ENCODE peak calls at places on chromosomes 13 and 19, in nine cellular contexts. G is heart left ventricle, L is neural progenitor cell, B is esophagus squamous epithelium, A is left ventricle myocardium inferior, O is astrocyte, H is tibial nerve, F is right atrium auricular region, N is GM12878. T is an unnamed sample.

GRCh38 chr13:70249332-70250064 is 141.2 kb upstream of the KLHL1 start:
- DNase-seq in G (no peak), L (peak), B (no peak), A (no peak), O (peak), H (no peak), F (no peak), N (no peak), T (no peak)

GRCh38 chr19:17555929-17556813 is 722 bp downstream of the COLGALT1 start:
- DNase-seq in G (peak), L (peak), B (no peak), A (peak), O (peak), H (no peak), F (peak), N (no peak), T (no peak)

GRCh38 chr13:26786651-26787295 is 26.2 kb upstream of the GPR12 start:
- DNase-seq in G (no peak), L (no peak), B (no peak), A (no peak), O (no peak), H (no peak), F (no peak), N (no peak), T (no peak)

GRCh38 chr13:36431204-36432105 is 840 bp upstream of the CCNA1 start:
- DNase-seq in G (no peak), L (peak), B (no peak), A (no peak), O (no peak), H (no peak), F (no peak), N (no peak), T (no peak)

GRCh38 chr19:50379602-50380001 is 3.3 kb downstream of the NR1H2 start:
- DNase-seq in G (peak), L (no peak), B (no peak), A (no peak), O (no peak), H (no peak), F (no peak), N (no peak), T (no peak)

GRCh38 chr13:98534821-98535220 is 42.1 kb downstream of the STK24 start:
- DNase-seq in G (no peak), L (no peak), B (no peak), A (no peak), O (no peak), H (no peak), F (no peak), N (no peak), T (no peak)

GRCh38 chr13:30796132-30796832 is 60.9 kb downstream of the ALOX5AP start:
- DNase-seq in G (no peak), L (no peak), B (no peak), A (no peak), O (peak), H (no peak), F (no peak), N (peak), T (no peak)

GRCh38 chr13:94224670-94225069 is 254.8 kb downstream of the DCT start:
- DNase-seq in G (no peak), L (peak), B (no peak), A (no peak), O (no peak), H (no peak), F (no peak), N (no peak), T (no peak)

GRCh38 chr13:95354680-95355487 is 53.6 kb upstream of the ABCC4 start:
- DNase-seq in G (no peak), L (peak), B (no peak), A (no peak), O (no peak), H (no peak), F (no peak), N (no peak), T (no peak)

GRCh38 chr13:41960700-41961697 is at the start of gene VWA8:
- DNase-seq in G (peak), L (peak), B (no peak), A (peak), O (peak), H (peak), F (peak), N (no peak), T (peak)

GRCh38 chr13:105918842-105919741 is 616.4 kb downstream of the EFNB2 start:
- DNase-seq in G (peak), L (no peak), B (no peak), A (no peak), O (peak), H (no peak), F (no peak), N (no peak), T (no peak)

GRCh38 chr19:7229735-7230134 is 64.5 kb downstream of the INSR start:
- DNase-seq in G (no peak), L (no peak), B (no peak), A (no peak), O (no peak), H (no peak), F (no peak), N (no peak), T (no peak)

GRCh38 chr13:79384022-79384610 is 21.9 kb downstream of the RBM26 start:
- DNase-seq in G (no peak), L (no peak), B (no peak), A (no peak), O (no peak), H (no peak), F (no peak), N (no peak), T (no peak)

GRCh38 chr19:55536951-55537740 is at the start of gene SBK2:
- DNase-seq in G (no peak), L (peak), B (no peak), A (no peak), O (no peak), H (no peak), F (no peak), N (no peak), T (no peak)

GRCh38 chr19:13155472-13156284 is 5.5 kb downstream of the IER2 start:
- DNase-seq in G (peak), L (peak), B (peak), A (peak), O (peak), H (peak), F (peak), N (no peak), T (peak)

GRCh38 chr13:24670927-24671326 is 9.3 kb upstream of the ATP12A start:
- DNase-seq in G (no peak), L (peak), B (no peak), A (no peak), O (no peak), H (no peak), F (no peak), N (no peak), T (no peak)

GRCh38 chr13:51929699-51930098 is 67.9 kb downstream of the CCDC70 start:
- DNase-seq in G (no peak), L (no peak), B (no peak), A (no peak), O (no peak), H (no peak), F (no peak), N (no peak), T (no peak)

GRCh38 chr13:107518292-107518691 is 697.0 kb downstream of the LIG4 start:
- DNase-seq in G (no peak), L (peak), B (no peak), A (no peak), O (peak), H (no peak), F (no peak), N (no peak), T (no peak)

GRCh38 chr13:32443111-32443510 is 15.2 kb upstream of the N4BP2L1 start:
- DNase-seq in G (no peak), L (no peak), B (peak), A (no peak), O (no peak), H (no peak), F (no peak), N (peak), T (no peak)

GRCh38 chr13:23434431-23434830 is 929 bp upstream of the SACS start:
- DNase-seq in G (no peak), L (no peak), B (no peak), A (no peak), O (no peak), H (no peak), F (no peak), N (no peak), T (no peak)

GRCh38 chr19:51111606-51112005 is 3.4 kb upstream of the CTU1 start:
- DNase-seq in G (no peak), L (peak), B (no peak), A (no peak), O (no peak), H (no peak), F (no peak), N (no peak), T (no peak)

GRCh38 chr19:14073232-14073924 is 792 bp downstream of the MISP3 start:
- DNase-seq in G (peak), L (peak), B (no peak), A (peak), O (peak), H (no peak), F (peak), N (no peak), T (peak)

GRCh38 chr13:98222081-98222554 is 45.0 kb upstream of the RNF113B start:
- DNase-seq in G (no peak), L (no peak), B (no peak), A (no peak), O (peak), H (no peak), F (no peak), N (no peak), T (no peak)

GRCh38 chr19:14090509-14091085 is at the start of gene SAMD1:
- DNase-seq in G (peak), L (peak), B (peak), A (peak), O (peak), H (peak), F (peak), N (no peak), T (peak)

GRCh38 chr19:19600793-19601346 is 17.6 kb downstream of the PBX4 start:
- DNase-seq in G (no peak), L (no peak), B (no peak), A (no peak), O (no peak), H (no peak), F (no peak), N (peak), T (no peak)

GRCh38 chr13:67299072-67299635 is 69.0 kb upstream of the PCDH9 start:
- DNase-seq in G (no peak), L (no peak), B (no peak), A (no peak), O (peak), H (no peak), F (no peak), N (no peak), T (no peak)

GRCh38 chr19:42628411-42629135 is 33.8 kb upstream of the CEACAM8 start:
- DNase-seq in G (no peak), L (no peak), B (no peak), A (no peak), O (no peak), H (no peak), F (no peak), N (no peak), T (no peak)

GRCh38 chr13:33644607-33645543 is 173.1 kb upstream of the RFC3 start:
- DNase-seq in G (no peak), L (no peak), B (no peak), A (no peak), O (no peak), H (no peak), F (no peak), N (no peak), T (no peak)

GRCh38 chr13:50276550-50276949 is 261.3 kb downstream of the KCNRG start:
- DNase-seq in G (no peak), L (no peak), B (no peak), A (no peak), O (no peak), H (no peak), F (no peak), N (no peak), T (no peak)

GRCh38 chr19:4896372-4896771 is 6.3 kb downstream of the ARRDC5 start:
- DNase-seq in G (no peak), L (no peak), B (no peak), A (no peak), O (peak), H (no peak), F (no peak), N (no peak), T (no peak)

GRCh38 chr13:101579291-101579802 is 126.9 kb downstream of the ITGBL1 start:
- DNase-seq in G (no peak), L (no peak), B (no peak), A (no peak), O (peak), H (no peak), F (no peak), N (no peak), T (no peak)

GRCh38 chr19:39363909-39364457 is 21.8 kb downstream of the SAMD4B start:
- DNase-seq in G (no peak), L (no peak), B (no peak), A (peak), O (no peak), H (peak), F (no peak), N (no peak), T (no peak)

GRCh38 chr13:48942131-48942530 is 33.6 kb upstream of the FNDC3A start:
- DNase-seq in G (no peak), L (no peak), B (no peak), A (no peak), O (peak), H (no peak), F (no peak), N (no peak), T (no peak)

GRCh38 chr13:98143601-98144500 is 957 bp downstream of the FARP1 start:
- DNase-seq in G (peak), L (peak), B (no peak), A (peak), O (peak), H (peak), F (no peak), N (no peak), T (no peak)

GRCh38 chr13:113207890-113208423 is 512 bp downstream of the PCID2 start:
- DNase-seq in G (no peak), L (peak), B (no peak), A (peak), O (peak), H (no peak), F (no peak), N (no peak), T (peak)

GRCh38 chr13:32139251-32139650 is 107.7 kb downstream of the FRY start:
- DNase-seq in G (no peak), L (no peak), B (no peak), A (no peak), O (no peak), H (no peak), F (no peak), N (no peak), T (no peak)

GRCh38 chr13:75760182-75760981 is 124.3 kb downstream of the LMO7 start:
- DNase-seq in G (peak), L (no peak), B (no peak), A (no peak), O (peak), H (no peak), F (no peak), N (no peak), T (peak)

GRCh38 chr13:24184265-24184841 is 23.8 kb downstream of the SPATA13 start:
- DNase-seq in G (no peak), L (no peak), B (no peak), A (no peak), O (no peak), H (no peak), F (no peak), N (no peak), T (no peak)

GRCh38 chr13:59261928-59262488 is 901.7 kb downstream of the DIAPH3 start:
- DNase-seq in G (no peak), L (peak), B (no peak), A (no peak), O (no peak), H (no peak), F (no peak), N (no peak), T (no peak)

GRCh38 chr19:5997371-5997770 is 19.4 kb upstream of the RANBP3 start:
- DNase-seq in G (no peak), L (peak), B (no peak), A (no peak), O (no peak), H (no peak), F (no peak), N (no peak), T (no peak)
- TF ChIP-seq CTCF in G (no peak), L (peak), B (no peak), A (no peak), O (peak), H (no peak), F (no peak), N (no peak), T (no peak)

GRCh38 chr19:48991011-48991609 is 2.0 kb downstream of the GYS1 start:
- DNase-seq in G (no peak), L (no peak), B (no peak), A (no peak), O (no peak), H (no peak), F (no peak), N (no peak), T (no peak)

GRCh38 chr19:48993175-48994034 is at the start of the genes GYS1 and RUVBL2:
- DNase-seq in G (peak), L (peak), B (peak), A (peak), O (peak), H (peak), F (peak), N (peak), T (peak)

GRCh38 chr19:48992571-48993174 is 436 bp downstream of the GYS1 start:
- DNase-seq in G (peak), L (no peak), B (no peak), A (no peak), O (no peak), H (no peak), F (no peak), N (no peak), T (no peak)

GRCh38 chr19:48991823-48992570 is 1.1 kb downstream of the GYS1 start:
- DNase-seq in G (peak), L (peak), B (no peak), A (peak), O (peak), H (peak), F (peak), N (no peak), T (no peak)

DNA sequence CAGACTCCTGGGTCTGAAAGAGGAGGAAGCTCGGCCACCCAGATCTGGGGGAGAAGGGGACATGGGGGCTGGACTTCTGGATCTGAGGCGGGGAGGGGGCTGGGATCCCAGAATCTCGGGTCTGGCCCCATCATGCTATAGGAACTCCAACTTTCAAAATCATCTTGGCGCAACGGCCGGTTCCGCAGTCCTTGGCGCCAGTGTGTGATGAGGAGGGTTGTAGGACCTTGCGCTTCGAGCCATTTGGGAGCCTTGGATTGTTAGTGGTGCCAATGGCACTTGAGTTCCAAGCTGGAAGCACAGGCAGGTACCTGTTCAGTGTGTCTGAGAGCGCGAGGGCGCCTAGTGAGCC is 324 bp downstream of the RUVBL2 start:
- DNase-seq in G (no peak), L (no peak), B (no peak), A (no peak), O (no peak), H (no peak), F (no peak), N (no peak), T (no peak)
- H3K27ac ChIP-seq in G (peak), L (no peak), B (peak), A (peak), O (peak), H (peak), F (peak), N (peak), T (peak)

GRCh38 chr19:16370671-16371391 is 46.2 kb downstream of the KLF2 start:
- DNase-seq in G (peak), L (no peak), B (no peak), A (peak), O (no peak), H (no peak), F (no peak), N (no peak), T (no peak)
- H3K4me3 ChIP-seq in G (no peak), L (no peak), B (no peak), A (peak), O (no peak), H (no peak), F (no peak), N (peak), T (peak)

GRCh38 chr19:18586311-18586710 is 2.3 kb upstream of the REX1BD start:
- DNase-seq in G (no peak), L (no peak), B (no peak), A (no peak), O (no peak), H (no peak), F (no peak), N (no peak), T (no peak)
- TF ChIP-seq CTCF in G (no peak), L (no peak), B (no peak), A (no peak), O (no peak), H (no peak), F (no peak), N (peak), T (no peak)

DNA sequence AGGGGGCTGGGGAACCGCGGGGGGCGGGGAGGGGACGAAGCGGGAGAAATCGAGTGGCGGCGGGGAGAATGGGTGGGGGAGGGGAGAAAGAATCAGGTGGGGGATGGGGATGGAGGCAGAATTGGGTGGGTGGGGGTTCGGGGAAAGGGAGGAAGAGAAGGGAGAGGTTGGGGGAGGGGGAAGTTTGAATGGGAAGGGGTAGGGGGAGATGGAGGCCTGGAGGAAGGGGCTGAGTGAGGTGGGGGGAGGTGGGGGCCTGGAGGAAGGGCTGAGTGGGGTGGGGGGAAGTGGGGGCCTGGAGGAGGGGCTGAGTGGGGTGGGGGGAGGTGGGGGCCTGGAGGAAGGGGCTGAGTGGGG is 391 bp upstream of the ADAMTS10 start:
- DNase-seq in G (no peak), L (no peak), B (no peak), A (no peak), O (no peak), H (no peak), F (no peak), N (no peak), T (no peak)
- H3K27ac ChIP-seq in G (peak), L (no peak), B (peak), A (peak), O (peak), H (peak), F (peak), N (no peak), T (no peak)

GRCh38 chr19:1420590-1420989 is 13.2 kb downstream of the DAZAP1 start:
- DNase-seq in G (no peak), L (no peak), B (no peak), A (no peak), O (no peak), H (no peak), F (no peak), N (no peak), T (no peak)

GRCh38 chr19:1422360-1422759 is 15.0 kb downstream of the DAZAP1 start:
- DNase-seq in G (no peak), L (no peak), B (no peak), A (no peak), O (no peak), H (no peak), F (no peak), N (no peak), T (no peak)

GRCh38 chr19:1422943-1423342 is 15.3 kb upstream of the RPS15 start:
- DNase-seq in G (no peak), L (no peak), B (no peak), A (no peak), O (no peak), H (no peak), F (no peak), N (no peak), T (no peak)

GRCh38 chr19:1421218-1421957 is 14.0 kb downstream of the DAZAP1 start:
- DNase-seq in G (no peak), L (no peak), B (no peak), A (no peak), O (no peak), H (no peak), F (no peak), N (no peak), T (no peak)

GRCh38 chr19:1421958-1422305 is 14.5 kb downstream of the DAZAP1 start:
- DNase-seq in G (no peak), L (no peak), B (no peak), A (no peak), O (no peak), H (no peak), F (no peak), N (no peak), T (no peak)
- H3K4me3 ChIP-seq in G (no peak), L (no peak), B (no peak), A (no peak), O (no peak), H (no peak), F (no peak), N (no peak), T (no peak)

GRCh38 chr13:38636106-38636505 is 50.8 kb upstream of the FREM2 start:
- DNase-seq in G (no peak), L (no peak), B (no peak), A (no peak), O (no peak), H (no peak), F (no peak), N (no peak), T (no peak)

GRCh38 chr13:38637576-38637975 is 49.3 kb upstream of the FREM2 start:
- DNase-seq in G (no peak), L (no peak), B (no peak), A (no peak), O (no peak), H (no peak), F (no peak), N (no peak), T (no peak)

GRCh38 chr13:38630780-38631179 is 56.1 kb upstream of the FREM2 start:
- DNase-seq in G (no peak), L (no peak), B (no peak), A (no peak), O (peak), H (no peak), F (no peak), N (no peak), T (no peak)

GRCh38 chr13:38636756-38637155 is 50.1 kb upstream of the FREM2 start:
- DNase-seq in G (no peak), L (no peak), B (no peak), A (no peak), O (no peak), H (no peak), F (no peak), N (no peak), T (no peak)

GRCh38 chr13:38635030-38635429 is 51.8 kb upstream of the FREM2 start:
- DNase-seq in G (no peak), L (peak), B (no peak), A (no peak), O (no peak), H (no peak), F (no peak), N (no peak), T (no peak)
- TF ChIP-seq CTCF in G (no peak), L (peak), B (no peak), A (no peak), O (no peak), H (no peak), F (no peak), N (no peak), T (no peak)